ENCODE peak calls at places on chromosomes 6 and 20, in eight cellular contexts. U is choroid plexus epithelial cell; N is ELF-1; I is keratinocyte; V is kidney glomerular epithelial cell; E is stimulated activated CD4-positive, alpha-beta T cell treated with anti-CD3 and anti-CD28 coated beads, Interleukin-15, amount 100 ng/mL, for 48 hours; C is iris pigment epithelial cell; Y is psoas muscle. S is an unnamed sample.

GRCh38 chr6:142326539-142326938 is 24.7 kb downstream of the ADGRG6 start:
- DNase-seq in U (no peak), I (no peak), E (no peak), V (peak; percentile 77), Y (no peak), N (no peak), C (no peak), S (no peak)

GRCh38 chr6:101114703-101115102 is 233.6 kb upstream of the ASCC3 start:
- DNase-seq in I (no peak), E (no peak), U (peak; percentile 62), Y (no peak), N (peak; percentile 6), V (peak; percentile 53), C (peak; percentile 34), S (peak; percentile 26)

GRCh38 chr6:90739339-90739738 is 152.5 kb upstream of the MAP3K7 start:
- DNase-seq in V (no peak), U (no peak), Y (no peak), E (no peak), N (peak; percentile 88), C (no peak), I (no peak), S (no peak)

GRCh38 chr6:113830140-113830539 is 27.0 kb upstream of the MARCKS start:
- DNase-seq in E (no peak), Y (no peak), I (no peak), C (no peak), V (no peak), U (no peak), N (no peak), S (no peak)

GRCh38 chr6:111922454-111923297 is 49.4 kb upstream of the FYN start:
- DNase-seq in Y (no peak), V (no peak), E (no peak), I (no peak), C (peak; percentile 63), U (peak; percentile 54), N (no peak), S (peak; percentile 40)

GRCh38 chr6:158687507-158687906 is 37.7 kb downstream of the SYTL3 start:
- DNase-seq in E (no peak), C (no peak), Y (no peak), N (no peak), U (no peak), I (no peak), V (no peak), S (no peak)

GRCh38 chr6:98747246-98747645 is 87.1 kb upstream of the POU3F2 start:
- DNase-seq in I (no peak), Y (no peak), C (no peak), E (no peak), N (no peak), U (no peak), V (no peak), S (no peak)

GRCh38 chr20:47173596-47174216 is 182.8 kb downstream of the ZMYND8 start:
- DNase-seq in C (no peak), Y (no peak), U (no peak), V (no peak), I (no peak), N (peak; percentile 30), E (no peak), S (no peak)

GRCh38 chr20:63456429-63457284 is 15.8 kb downstream of the KCNQ2 start:
- DNase-seq in I (no peak), U (no peak), C (no peak), N (no peak), V (no peak), E (no peak), Y (no peak), S (no peak)

GRCh38 chr20:53878262-53879047 is 191.9 kb downstream of the BCAS1 start:
- DNase-seq in E (no peak), N (no peak), C (no peak), V (no peak), U (no peak), I (no peak), Y (no peak), S (no peak)

GRCh38 chr20:36904690-36905089 is 28.8 kb downstream of the TLDC2 start:
- DNase-seq in C (no peak), I (no peak), Y (no peak), U (no peak), V (no peak), N (no peak), E (no peak), S (no peak)

GRCh38 chr20:11267131-11267761 is 593.4 kb upstream of the JAG1 start:
- DNase-seq in V (peak; percentile 98), E (no peak), N (peak; percentile 81), Y (peak; percentile 54), U (peak; percentile 98), C (peak; percentile 96), I (peak; percentile 52), S (no peak)

GRCh38 chr20:61331542-61331941 is 79.5 kb downstream of the CDH4 start:
- DNase-seq in E (no peak), U (no peak), I (no peak), Y (no peak), N (peak; percentile 58), C (no peak), V (no peak), S (no peak)

GRCh38 chr6:124854338-124854922 is 107.8 kb upstream of the RNF217 start:
- DNase-seq in N (no peak), C (no peak), E (no peak), I (no peak), V (peak; percentile 25), Y (no peak), U (peak; percentile 18), S (no peak)

GRCh38 chr6:35037289-35038038 is 103.7 kb downstream of the TCP11 start:
- DNase-seq in E (no peak), U (no peak), I (no peak), V (no peak), Y (no peak), C (no peak), N (no peak), S (no peak)

GRCh38 chr6:24766685-24767462 is 7.9 kb upstream of the GMNN start:
- DNase-seq in V (peak; percentile 40), C (peak; percentile 44), N (no peak), Y (no peak), I (no peak), E (no peak), U (peak; percentile 67), S (no peak)

GRCh38 chr20:52103911-52104545 is 87.6 kb downstream of the ZFP64 start:
- DNase-seq in C (peak; percentile 36), I (no peak), Y (no peak), V (no peak), U (peak; percentile 25), E (no peak), N (peak; percentile 92), S (no peak)

GRCh38 chr6:81589465-81590313 is 162.8 kb downstream of the TENT5A start:
- DNase-seq in N (no peak), U (peak; percentile 12), V (no peak), E (no peak), C (no peak), Y (no peak), I (no peak), S (no peak)

GRCh38 chr20:53309515-53309914 is 284.1 kb downstream of the ZNF217 start:
- DNase-seq in V (no peak), N (no peak), E (no peak), U (no peak), Y (no peak), I (no peak), C (no peak), S (no peak)

GRCh38 chr6:140623498-140623897 is 1249.0 kb upstream of the CITED2 start:
- DNase-seq in E (no peak), I (peak; percentile 11), N (no peak), V (no peak), C (peak; percentile 75), U (peak; percentile 73), Y (no peak), S (no peak)

GRCh38 chr6:110471966-110472365 is 4.4 kb downstream of the SLC22A16 start:
- DNase-seq in E (no peak), N (no peak), I (no peak), C (no peak), U (no peak), V (no peak), Y (no peak), S (no peak)

GRCh38 chr6:131231103-131231502 is 95.8 kb downstream of the AKAP7 start:
- DNase-seq in N (no peak), E (no peak), C (peak; percentile 50), U (peak; percentile 55), I (no peak), V (no peak), Y (no peak), S (no peak)

GRCh38 chr6:137271245-137272183 is 52.3 kb upstream of the IFNGR1 start:
- DNase-seq in N (no peak), I (no peak), E (no peak), U (peak; percentile 84), Y (no peak), V (peak; percentile 65), C (peak; percentile 68), S (no peak)

GRCh38 chr20:50037123-50037522 is 54.3 kb downstream of the SNAI1 start:
- DNase-seq in E (no peak), C (no peak), U (no peak), V (no peak), N (no peak), Y (no peak), I (no peak), S (no peak)

GRCh38 chr6:169212436-169212835 is 41.2 kb downstream of the THBS2 start:
- DNase-seq in V (no peak), I (no peak), C (no peak), Y (no peak), U (peak; percentile 47), N (no peak), E (no peak), S (no peak)

GRCh38 chr20:62020935-62021701 is 44.6 kb downstream of the TAF4 start:
- DNase-seq in I (no peak), V (no peak), U (peak; percentile 52), C (peak; percentile 42), N (peak; percentile 34), E (no peak), Y (peak; percentile 81), S (no peak)

GRCh38 chr6:152380351-152380767 is 256.8 kb downstream of the SYNE1 start:
- DNase-seq in E (no peak), U (peak; percentile 90), C (peak; percentile 90), Y (no peak), I (no peak), V (peak; percentile 79), N (no peak), S (no peak)

GRCh38 chr6:73704260-73704659 is 8.3 kb downstream of the CD109 start:
- DNase-seq in I (peak; percentile 91), N (peak; percentile 43), Y (no peak), C (peak; percentile 98), U (peak; percentile 98), E (peak; percentile 41), V (peak; percentile 28), S (no peak)

GRCh38 chr6:70668499-70668812 is 773 bp downstream of the SMAP1 start:
- DNase-seq in C (no peak), N (no peak), E (no peak), U (no peak), I (no peak), V (no peak), Y (no peak), S (no peak)

GRCh38 chr6:16286151-16286522 is 47.8 kb downstream of the GMPR start:
- DNase-seq in U (peak; percentile 55), V (peak; percentile 32), E (peak; percentile 9), N (peak; percentile 85), C (peak; percentile 28), I (no peak), Y (no peak), S (no peak)

GRCh38 chr6:113047148-113047547 is 700.0 kb downstream of the RFPL4B start:
- DNase-seq in V (no peak), N (no peak), Y (no peak), C (peak; percentile 62), E (no peak), U (peak; percentile 35), I (no peak), S (no peak)

GRCh38 chr6:37835923-37836322 is 16.4 kb downstream of the ZFAND3 start:
- DNase-seq in V (no peak), Y (no peak), N (no peak), U (no peak), I (no peak), E (no peak), C (no peak), S (no peak)

S was measured in NCI-H2081 treated with DMSO at 0.1 percent for 48 hours.